ENCODE peak calls at places on chromosomes 3 and 15, in nine cellular contexts. G, V, C, N, B, U, X, L and A are unnamed samples. For H3K27me3, H3K9me3 and H3K4me1, the result is how much of the 10 kb centered on the place peaks cover.

GRCh38 chr3:40803311-40803710 is 278.6 kb downstream of the ZNF621 start:
- DNase-seq in N (no peak), C (no peak), L (no peak), X (no peak), B (no peak), G (no peak), V (no peak), U (no peak), A (no peak)

GRCh38 chr3:127652246-127652995 is 20.3 kb upstream of the ABTB1 start:
- DNase-seq in C (no peak), N (peak), G (peak), V (no peak), X (peak), L (no peak), B (no peak), U (peak), A (peak)

GRCh38 chr3:187807086-187807862 is 62.0 kb upstream of the BCL6 start:
- DNase-seq in N (no peak), X (no peak), C (no peak), V (no peak), U (no peak), G (peak), L (no peak), B (no peak), A (no peak)

GRCh38 chr15:80773122-80773551 is 6.0 kb upstream of the CEMIP start:
- DNase-seq in C (no peak), V (no peak), L (no peak), B (no peak), U (no peak), N (no peak), G (no peak), X (no peak), A (no peak)

GRCh38 chr15:62977952-62978811 is 64.4 kb upstream of the TPM1 start:
- DNase-seq in X (no peak), U (no peak), B (no peak), N (no peak), G (no peak), C (no peak), V (no peak), L (no peak), A (no peak)

GRCh38 chr15:90004252-90004651 is 3.1 kb downstream of the ZNF710 start:
- DNase-seq in V (no peak), L (no peak), B (no peak), X (peak), C (no peak), N (no peak), U (peak), G (no peak), A (no peak)

GRCh38 chr3:72728329-72728889 is 119.8 kb downstream of the SHQ1 start:
- DNase-seq in V (no peak), X (no peak), N (no peak), G (no peak), B (no peak), L (no peak), C (no peak), U (no peak), A (no peak)

GRCh38 chr15:26628879-26629529 is 143.9 kb downstream of the GABRB3 start:
- DNase-seq in C (peak), B (peak), U (peak), L (peak), X (peak), V (peak), G (peak), N (peak), A (no peak)

GRCh38 chr3:110526732-110527727 is 544.6 kb upstream of the NECTIN3 start:
- DNase-seq in B (no peak), C (no peak), L (no peak), N (no peak), V (no peak), X (no peak), G (peak), U (no peak), A (peak)

GRCh38 chr3:132211896-132212295 is 105.3 kb upstream of the ACP3 start:
- DNase-seq in U (no peak), G (no peak), N (no peak), V (no peak), B (no peak), X (no peak), L (no peak), C (no peak), A (no peak)

GRCh38 chr15:66491846-66492245 is 5.7 kb downstream of the SNAPC5 start:
- DNase-seq in L (no peak), N (no peak), G (no peak), B (no peak), V (no peak), X (no peak), U (no peak), C (no peak), A (no peak)

GRCh38 chr3:107993771-107994170 is 97.1 kb downstream of the CD47 start:
- DNase-seq in X (no peak), G (peak), L (no peak), B (no peak), U (no peak), C (no peak), V (no peak), N (no peak), A (no peak)

GRCh38 chr3:142987080-142987700 is 14.2 kb upstream of the U2SURP start:
- DNase-seq in U (no peak), N (no peak), G (peak), B (no peak), L (no peak), V (no peak), X (no peak), C (no peak), A (no peak)

GRCh38 chr3:70531063-70531657 is 218.7 kb upstream of the MDFIC2 start:
- DNase-seq in C (no peak), N (no peak), U (no peak), B (no peak), L (no peak), V (no peak), X (no peak), G (peak), A (no peak)

GRCh38 chr3:53426918-53427317 is 67.5 kb upstream of the CACNA1D start:
- DNase-seq in N (no peak), B (no peak), L (no peak), X (no peak), V (no peak), G (no peak), C (no peak), U (no peak), A (no peak)

GRCh38 chr15:44441095-44441501 is 13.7 kb downstream of the CTDSPL2 start:
- DNase-seq in L (no peak), U (no peak), C (no peak), N (no peak), G (no peak), X (no peak), B (no peak), V (no peak), A (no peak)

GRCh38 chr3:37993067-37993809 is 2.7 kb downstream of the VILL start:
- DNase-seq in U (no peak), N (no peak), B (peak), X (no peak), L (no peak), V (no peak), G (no peak), C (no peak), A (no peak)

GRCh38 chr3:196975349-196975748 is 6.7 kb upstream of the PIGZ start:
- DNase-seq in L (no peak), B (no peak), U (no peak), C (no peak), V (no peak), X (no peak), G (no peak), N (no peak), A (no peak)

GRCh38 chr15:29528276-29528675 is 258.7 kb upstream of the NSMCE3 start:
- DNase-seq in V (no peak), G (no peak), B (no peak), N (no peak), C (no peak), X (no peak), L (no peak), U (no peak), A (no peak)

GRCh38 chr15:50828610-50829206 is 63.2 kb upstream of the SPPL2A start:
- DNase-seq in N (no peak), G (peak), L (no peak), V (no peak), X (peak), B (no peak), C (no peak), U (peak), A (peak)

GRCh38 chr15:49466119-49466518 is 43.1 kb downstream of the FGF7 start:
- DNase-seq in N (no peak), B (no peak), L (no peak), C (no peak), G (no peak), U (no peak), X (no peak), V (no peak), A (no peak)

GRCh38 chr15:39622660-39623549 is 42.0 kb downstream of the THBS1 start:
- DNase-seq in V (no peak), B (no peak), L (no peak), U (no peak), G (no peak), N (no peak), X (no peak), C (peak), A (no peak)

GRCh38 chr3:167851749-167852148 is 116.2 kb downstream of the SERPINI1 start:
- DNase-seq in X (no peak), U (no peak), C (no peak), L (no peak), G (no peak), B (no peak), N (no peak), V (no peak), A (no peak)

DNA sequence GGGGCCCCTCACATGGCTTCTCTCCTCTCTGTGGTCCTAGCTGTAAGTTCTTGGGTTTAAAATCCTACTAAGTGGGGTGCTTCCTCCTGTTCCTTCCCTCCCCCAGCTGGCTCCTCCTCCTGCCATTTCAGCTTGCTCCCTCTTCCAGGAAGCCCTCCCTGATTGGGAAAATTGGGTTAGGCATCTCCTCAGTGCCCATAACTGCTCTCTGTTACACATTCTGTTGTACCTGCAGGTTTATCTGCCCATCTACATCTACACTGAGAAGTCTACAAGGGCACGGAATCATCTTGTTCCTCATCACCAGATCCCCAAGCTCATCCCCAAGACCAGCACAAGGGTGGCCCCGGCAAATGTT is 4.0 kb downstream of the SEMA7A start:
- DNase-seq in U (no peak), B (no peak), L (no peak), C (no peak), V (no peak), X (no peak), G (no peak), N (no peak), A (no peak)
- H3K27me3 ChIP-seq in U (under half), B (under half), L (under half), C (under half), V (under half), X (under half), G (under half), N (under half), A (under half)

DNA sequence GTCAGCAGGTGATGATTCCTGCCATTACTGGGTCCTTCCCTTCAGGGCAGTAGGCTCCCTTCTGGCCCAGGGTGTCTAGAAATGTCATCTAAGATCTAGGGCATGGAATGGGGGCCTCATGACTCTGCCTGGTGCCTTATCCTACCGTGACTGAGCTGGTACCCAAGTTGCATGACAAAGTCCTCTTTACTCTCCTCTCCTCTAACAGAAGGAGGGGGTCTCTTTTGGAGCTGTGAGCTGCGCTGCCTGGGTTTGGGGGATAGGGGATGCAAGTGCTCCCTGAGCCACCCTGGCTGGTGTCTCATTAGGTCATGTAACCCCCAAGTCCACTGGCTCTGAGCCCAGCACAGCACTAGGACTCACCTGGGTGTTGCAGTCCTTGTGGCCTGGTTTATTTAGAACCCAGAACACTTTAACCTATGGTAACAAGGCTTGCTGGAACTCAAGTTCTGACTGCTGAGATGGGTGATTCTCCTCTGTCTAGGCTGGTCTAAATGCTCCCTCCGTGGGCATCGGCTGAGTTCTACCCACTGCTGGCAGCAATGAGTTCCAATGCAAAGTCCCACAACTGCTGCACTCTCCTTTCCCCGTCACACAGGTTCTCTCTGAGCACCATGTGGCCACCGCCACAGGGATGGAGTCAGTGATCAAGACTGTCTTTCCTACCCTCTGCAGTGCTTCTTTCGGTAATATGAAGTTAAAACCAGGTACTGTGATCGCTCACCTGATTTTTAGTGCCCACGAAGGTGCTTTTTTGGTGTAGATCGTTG is 34.0 kb downstream of the XXYLT1 start:
- DNase-seq in N (peak), L (no peak), U (peak), C (peak), V (no peak), B (peak), X (peak), G (no peak), A (no peak)
- H3K9me3 ChIP-seq in N (under half), L (under half), U (under half), C (under half), V (under half), B (under half), X (under half), G (under half), A (under half)

GRCh38 chr15:76991048-76991447 is 3.9 kb upstream of the PSTPIP1 start:
- DNase-seq in X (no peak), V (no peak), N (no peak), L (peak), G (no peak), B (peak), U (no peak), C (no peak), A (no peak)
- H3K4me1 ChIP-seq in X (under half), V (under half), N (under half), L (under half), G (under half), B (under half), U (under half), C (under half), A (under half)

GRCh38 chr3:147380996-147381376 is 25.4 kb downstream of the ZIC4 start:
- DNase-seq in B (no peak), G (no peak), L (no peak), V (no peak), N (no peak), C (no peak), X (no peak), U (no peak), A (no peak)

GRCh38 chr3:147379651-147380050 is 26.7 kb downstream of the ZIC4 start:
- DNase-seq in C (no peak), B (no peak), U (no peak), N (no peak), G (no peak), X (no peak), L (no peak), V (no peak), A (no peak)

GRCh38 chr3:147380271-147380995 is 25.9 kb downstream of the ZIC4 start:
- DNase-seq in N (no peak), B (no peak), V (no peak), C (no peak), U (no peak), L (no peak), G (no peak), X (no peak), A (no peak)

GRCh38 chr3:147378186-147378503 is 28.2 kb downstream of the ZIC4 start:
- DNase-seq in N (no peak), G (no peak), L (no peak), C (no peak), B (no peak), V (no peak), U (no peak), X (no peak), A (no peak)

GRCh38 chr3:147377412-147378185 is 28.7 kb downstream of the ZIC4 start:
- DNase-seq in N (no peak), V (no peak), X (no peak), U (no peak), L (no peak), B (no peak), C (no peak), G (no peak), A (peak)
- H3K27me3 ChIP-seq in N (under half), V (under half), X (half or more), U (half or more), L (under half), B (half or more), C (half or more), G (half or more), A (half or more)

DNA sequence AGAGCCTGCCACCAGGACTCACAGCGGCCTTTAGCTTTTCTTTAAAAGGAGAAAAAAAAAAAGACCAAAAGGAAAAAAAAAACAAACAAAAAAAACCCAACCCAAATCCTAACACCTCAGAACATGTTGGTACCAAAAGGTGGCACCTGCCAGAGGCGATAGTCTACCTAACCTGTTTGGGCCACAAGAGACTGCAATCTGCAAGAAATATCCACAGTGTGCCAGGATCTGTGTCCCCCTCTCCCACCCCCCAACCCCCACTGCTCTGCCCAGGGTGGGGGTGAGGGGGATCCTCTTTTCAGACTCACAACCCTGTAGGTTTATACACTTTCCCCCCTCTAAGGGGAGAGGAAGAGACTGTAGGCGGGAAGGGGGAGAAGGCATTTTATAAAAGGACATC is 49.1 kb downstream of the TLE3 start:
- DNase-seq in C (no peak), N (no peak), L (no peak), B (peak), U (no peak), X (no peak), G (no peak), V (no peak), A (no peak)
- H3K9me3 ChIP-seq in C (under half), N (under half), L (under half), B (under half), U (under half), X (under half), G (under half), V (under half), A (under half)

GRCh38 chr15:69318033-69318432 is 19.3 kb downstream of the PAQR5 start:
- DNase-seq in B (no peak), U (no peak), X (no peak), N (no peak), G (no peak), V (no peak), L (no peak), C (no peak), A (no peak)
- H3K4me1 ChIP-seq in B (under half), U (under half), X (under half), N (under half), G (under half), V (under half), L (under half), C (under half), A (under half)

DNA sequence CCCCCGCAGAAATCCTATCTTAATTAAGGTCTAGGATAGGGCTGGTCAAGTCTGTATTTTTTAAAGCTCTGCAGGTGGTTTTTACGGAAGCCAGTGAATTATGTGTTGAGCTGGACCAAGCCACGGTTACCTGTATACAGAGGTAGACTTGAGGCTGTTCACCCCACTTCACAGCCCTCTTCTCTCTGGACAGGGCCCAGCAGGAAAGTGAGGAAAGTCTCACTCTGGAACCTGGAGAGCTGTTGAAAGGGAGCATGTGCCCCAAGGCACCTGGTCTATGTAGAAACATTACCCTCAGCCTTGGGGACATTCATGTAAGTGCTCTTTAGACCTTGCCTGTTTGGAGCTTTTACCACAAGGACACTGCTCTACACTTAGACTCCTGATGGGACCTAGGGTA is 6.9 kb downstream of the SEMA5B start:
- DNase-seq in V (peak), U (no peak), N (no peak), X (no peak), L (no peak), G (no peak), C (no peak), B (no peak), A (no peak)
- H3K27me3 ChIP-seq in V (under half), U (under half), N (under half), X (under half), L (under half), G (half or more), C (under half), B (under half), A (under half)

GRCh38 chr3:155010416-155010815 is 69.7 kb upstream of the MME start:
- DNase-seq in G (no peak), C (no peak), V (no peak), U (no peak), L (no peak), N (no peak), X (no peak), B (no peak), A (no peak)
- H3K9me3 ChIP-seq in G (under half), C (under half), V (under half), U (under half), L (under half), N (under half), X (under half), B (under half), A (under half)

DNA sequence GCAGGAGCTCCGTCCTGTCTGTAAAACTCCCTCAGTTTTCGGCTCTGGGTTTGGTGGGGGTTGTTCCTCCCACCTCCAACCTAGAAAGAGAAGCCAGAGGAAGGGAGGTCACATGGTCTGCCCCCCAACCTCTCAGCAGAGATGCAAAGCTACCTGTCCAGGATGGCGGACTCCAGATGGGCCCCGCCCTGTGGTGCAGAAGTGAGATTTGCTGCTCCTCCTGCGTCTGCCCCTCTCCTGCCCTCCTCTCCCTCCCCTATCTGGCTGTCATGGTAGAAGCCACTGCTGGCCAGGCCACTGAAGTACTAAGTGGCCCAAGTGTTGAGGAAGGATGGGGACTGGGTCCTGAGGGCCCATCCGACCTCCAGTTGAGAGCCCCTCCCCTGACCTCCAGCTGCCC is 2.1 kb upstream of the SEMA3B start:
- DNase-seq in N (no peak), X (no peak), B (no peak), U (no peak), V (no peak), L (peak), G (no peak), C (no peak), A (no peak)
- H3K4me1 ChIP-seq in N (half or more), X (under half), B (under half), U (under half), V (under half), L (under half), G (half or more), C (under half), A (half or more)